ENCODE peak calls at places on chromosomes 5 and 9, in six cellular contexts. O is upper lobe of right lung, B is PC-3, E is GM23338, V is hepatocyte, Y is heart left ventricle. H is an unnamed sample.

GRCh38 chr9:96554326-96554725 is 65.3 kb downstream of the CDC14B start:
- DNase-seq in V (no peak), O (no peak), B (no peak), E (no peak), Y (no peak), H (no peak)

GRCh38 chr5:112434650-112435049 is 15.6 kb upstream of the EPB41L4A start:
- DNase-seq in B (no peak), E (no peak), V (no peak), Y (peak; percentile 26), O (no peak), H (no peak)

GRCh38 chr5:91357806-91358205 is 25.3 kb downstream of the ARRDC3 start:
- DNase-seq in E (no peak), B (no peak), O (no peak), Y (no peak), V (no peak), H (no peak)

GRCh38 chr9:111833941-111834340 is 39.2 kb upstream of the SHOC1 start:
- DNase-seq in E (no peak), B (no peak), O (no peak), Y (no peak), V (no peak), H (no peak)

GRCh38 chr9:134641173-134641985 is at the start of gene COL5A1:
- DNase-seq in E (peak; percentile 93), V (peak; percentile 95), O (peak; percentile 92), Y (peak; percentile 93), B (peak; percentile 81), H (peak; percentile 87)

GRCh38 chr5:179130101-179130681 is 70.0 kb downstream of the ZNF354C start:
- DNase-seq in O (peak; percentile 51), V (no peak), Y (no peak), E (no peak), B (no peak), H (peak; percentile 62)

GRCh38 chr9:92660266-92660665 is 9.7 kb downstream of the IPPK start:
- DNase-seq in B (no peak), Y (no peak), E (no peak), V (no peak), O (no peak), H (no peak)

GRCh38 chr5:68007446-68007845 is 208.1 kb upstream of the PIK3R1 start:
- DNase-seq in V (peak; percentile 60), E (no peak), O (peak; percentile 68), B (no peak), Y (peak; percentile 43), H (no peak)

GRCh38 chr5:143541943-143542797 is 138.7 kb upstream of the NR3C1 start:
- DNase-seq in V (no peak), Y (no peak), B (no peak), O (no peak), E (no peak), H (no peak)

GRCh38 chr5:8842906-8843590 is 702.8 kb downstream of the SEMA5A start:
- DNase-seq in E (no peak), V (peak; percentile 28), Y (no peak), B (peak; percentile 61), O (no peak), H (no peak)

GRCh38 chr9:31140316-31140715 is 1244.1 kb upstream of the ACO1 start:
- DNase-seq in E (peak; percentile 64), B (peak; percentile 51), Y (no peak), O (no peak), V (peak; percentile 19), H (no peak)

GRCh38 chr5:178145965-178146820 is 7.5 kb downstream of the NHP2 start:
- DNase-seq in E (peak; percentile 94), B (peak; percentile 79), O (peak; percentile 81), Y (peak; percentile 57), V (peak; percentile 82), H (peak; percentile 88)

GRCh38 chr9:33921967-33922895 is 105.3 kb downstream of the UBE2R2 start:
- DNase-seq in V (peak; percentile 31), O (no peak), B (peak; percentile 23), Y (no peak), E (peak; percentile 75), H (no peak)

GRCh38 chr5:33162057-33162456 is 278.7 kb upstream of the TARS1 start:
- DNase-seq in B (no peak), V (no peak), O (no peak), Y (no peak), E (no peak), H (peak; percentile 34)

GRCh38 chr5:149301744-149302380 is 30.2 kb downstream of the AFAP1L1 start:
- DNase-seq in B (no peak), O (no peak), V (no peak), Y (no peak), E (no peak), H (no peak)

GRCh38 chr5:55160493-55161209 is 680 bp downstream of the GPX8 start:
- DNase-seq in E (peak; percentile 70), V (peak; percentile 86), O (no peak), B (peak; percentile 70), Y (peak; percentile 58), H (peak; percentile 74)

GRCh38 chr9:86731511-86731993 is 215.8 kb downstream of the GAS1 start:
- DNase-seq in E (no peak), V (no peak), O (no peak), B (peak; percentile 55), Y (no peak), H (no peak)

GRCh38 chr5:154783774-154784460 is 28.7 kb downstream of the LARP1 start:
- DNase-seq in E (no peak), B (no peak), Y (peak; percentile 54), V (no peak), O (no peak), H (no peak)

GRCh38 chr9:129770741-129771140 is 17.9 kb upstream of the PTGES start:
- DNase-seq in E (no peak), Y (no peak), V (no peak), B (no peak), O (no peak), H (no peak)

GRCh38 chr5:122170630-122171029 is 41.3 kb downstream of the ZNF474 start:
- DNase-seq in Y (no peak), O (no peak), E (peak; percentile 81), B (peak; percentile 61), V (no peak), H (no peak)

GRCh38 chr9:137107982-137108381 is 6.6 kb downstream of the DPP7 start:
- DNase-seq in V (no peak), Y (no peak), B (no peak), E (no peak), O (no peak), H (no peak)

GRCh38 chr5:35681911-35682310 is 64.2 kb downstream of the SPEF2 start:
- DNase-seq in B (no peak), E (no peak), V (no peak), O (no peak), Y (no peak), H (no peak)

GRCh38 chr5:57194653-57195052 is 20.8 kb downstream of the GPBP1 start:
- DNase-seq in Y (no peak), O (no peak), B (no peak), V (no peak), E (no peak), H (no peak)

GRCh38 chr9:34171753-34172535 is 6.9 kb upstream of the UBAP1 start:
- DNase-seq in Y (peak; percentile 48), V (no peak), E (peak; percentile 43), B (no peak), O (no peak), H (no peak)

GRCh38 chr5:100691545-100691944 is 156.4 kb downstream of the FAM174A start:
- DNase-seq in Y (no peak), O (no peak), E (no peak), V (no peak), B (peak; percentile 74), H (no peak)

GRCh38 chr9:29753638-29754037 is 2180.4 kb upstream of the C9orf72 start:
- DNase-seq in O (no peak), V (no peak), E (no peak), B (no peak), Y (no peak), H (no peak)

GRCh38 chr9:29751220-29751619 is 2177.9 kb upstream of the C9orf72 start:
- DNase-seq in E (no peak), V (no peak), B (no peak), Y (no peak), O (no peak), H (no peak)

DNA sequence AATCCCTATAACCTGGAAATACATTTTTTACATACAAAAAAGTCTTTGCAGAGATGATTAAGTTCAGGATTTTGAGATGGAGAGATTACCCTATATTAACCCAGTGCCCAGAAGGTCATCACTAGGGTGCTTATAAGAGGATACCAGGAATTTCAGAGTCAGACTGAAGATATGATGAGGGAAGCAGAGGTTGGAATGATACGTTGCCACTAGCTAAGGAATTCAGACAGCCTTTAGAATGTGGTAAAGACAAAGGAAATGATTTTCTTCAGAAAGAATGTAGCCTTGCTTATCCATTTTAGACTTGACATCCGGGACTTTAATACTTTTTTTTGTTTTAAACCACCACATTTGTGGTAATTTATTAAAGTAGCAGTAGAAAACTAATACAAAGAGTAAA is 2176.8 kb upstream of the C9orf72 start:
- DNase-seq in V (no peak), B (no peak), E (no peak), O (no peak), Y (no peak), H (no peak)
- H3K27ac ChIP-seq in V (no peak overlapping the region), B (no peak overlapping the region), E (no peak overlapping the region), O (no peak overlapping the region), Y (no peak overlapping the region), H (peak overlapping the region; percentile 45)

GRCh38 chr5:171337207-171337562 is 28.1 kb downstream of the TLX3 start:
- DNase-seq in B (peak; percentile 19), O (no peak), V (no peak), E (no peak), Y (no peak), H (no peak)
- TF ChIP-seq CTCF in B (peak; percentile 44), O (no peak), V (no peak), E (no peak), Y (no peak), H (peak; percentile 80)

GRCh38 chr9:74577956-74578355 is 80.8 kb downstream of the RORB start:
- DNase-seq in B (peak; percentile 1), O (no peak), V (peak; percentile 10), Y (no peak), E (peak; percentile 51), H (no peak)

GRCh38 chr9:74570879-74571512 is 73.9 kb downstream of the RORB start:
- DNase-seq in Y (no peak), O (no peak), B (peak; percentile 47), V (peak; percentile 44), E (peak; percentile 61), H (no peak)

GRCh38 chr9:74573792-74574191 is 76.7 kb downstream of the RORB start:
- DNase-seq in V (no peak), Y (no peak), B (no peak), E (no peak), O (no peak), H (no peak)
- H3K4me3 ChIP-seq in V (no peak overlapping the region), Y (no peak overlapping the region), B (no peak overlapping the region), E (no peak overlapping the region), O (no peak overlapping the region), H (no peak overlapping the region)

DNA sequence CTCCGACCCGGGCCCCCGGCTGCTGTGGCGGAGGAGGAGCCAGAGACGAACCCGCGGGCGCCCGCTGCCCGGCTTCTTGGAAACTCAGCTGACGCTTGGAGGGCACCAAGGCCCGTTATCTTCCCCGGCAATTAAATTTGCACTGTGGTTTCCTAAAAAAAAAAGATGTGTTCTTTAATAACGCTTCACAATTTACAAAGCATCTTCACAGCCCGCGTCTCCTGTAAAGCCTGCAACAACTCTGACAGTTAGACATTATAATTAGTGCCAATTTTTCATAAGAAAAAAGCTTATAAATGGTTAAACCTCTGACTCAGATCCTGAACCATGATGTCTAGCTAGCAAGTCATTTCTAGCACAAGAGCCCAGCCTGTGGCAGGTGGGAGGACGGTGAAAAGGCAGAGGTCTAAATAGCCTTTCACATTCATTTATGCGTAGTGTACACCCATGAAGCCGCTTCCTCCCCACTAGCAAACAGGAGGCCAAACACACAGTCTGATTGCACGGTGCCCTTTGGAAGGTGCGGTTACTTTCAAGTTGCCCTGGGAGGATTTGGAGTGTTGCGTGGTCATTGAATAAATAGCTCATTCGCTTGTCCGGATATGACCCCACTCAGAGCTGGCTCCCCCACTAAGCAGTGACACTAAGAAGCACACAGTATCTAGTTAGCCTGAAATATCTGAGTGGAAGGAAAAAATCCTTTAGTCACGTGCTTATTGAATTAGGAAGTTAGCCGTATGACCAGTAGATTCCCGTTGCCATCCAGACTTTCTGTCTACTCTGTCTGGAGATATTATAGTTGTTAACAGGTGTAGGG is 505 bp upstream of the ARSB start:
- DNase-seq in B (peak; percentile 48), V (peak; percentile 57), Y (peak; percentile 34), O (no peak), E (peak; percentile 63), H (no peak)
- H3K27ac ChIP-seq in B (peak overlapping the region; percentile 61), V (peak overlapping the region; percentile 98), Y (peak overlapping the region; percentile 98), O (peak overlapping the region; percentile 98), E (peak overlapping the region; percentile 52), H (peak overlapping the region; percentile 85)

H was measured in RWPE2.